ENCODE peak calls at places on chromosome 19, in six cellular contexts. X, J, N, I, B and Q are unnamed samples.

GRCh38 chr19:30406220-30406944 is 34.2 kb downstream of the ZNF536 start:
- DNase-seq in X (no peak), J (peak), N (peak), I (no peak), B (peak), Q (no peak)

GRCh38 chr19:34265221-34265650 is 10.9 kb downstream of the GARRE1 start:
- DNase-seq in X (no peak), J (no peak), N (no peak), I (no peak), B (no peak), Q (no peak)

GRCh38 chr19:40962460-40962961 is 28.6 kb upstream of the CYP2B6 start:
- DNase-seq in X (no peak), J (no peak), N (no peak), I (peak), B (no peak), Q (no peak)

GRCh38 chr19:28425431-28425931 is 787.5 kb downstream of the UQCRFS1 start:
- DNase-seq in X (no peak), J (peak), N (no peak), I (no peak), B (no peak), Q (no peak)

GRCh38 chr19:19111967-19112580 is 26.2 kb downstream of the TMEM161A start:
- DNase-seq in X (no peak), J (no peak), N (no peak), I (no peak), B (no peak), Q (no peak)

GRCh38 chr19:39083983-39084731 is at the start of gene ACP7:
- DNase-seq in X (no peak), J (no peak), N (no peak), I (no peak), B (no peak), Q (no peak)

GRCh38 chr19:6744381-6745288 is 5.2 kb downstream of the TRIP10 start:
- DNase-seq in X (peak), J (peak), N (peak), I (peak), B (peak), Q (no peak)

GRCh38 chr19:13070425-13071140 is 32.1 kb downstream of the LYL1 start:
- DNase-seq in X (no peak), J (no peak), N (no peak), I (no peak), B (no peak), Q (no peak)

GRCh38 chr19:55283548-55284393 is at the start of gene BRSK1:
- DNase-seq in X (peak), J (no peak), N (peak), I (peak), B (peak), Q (no peak)

GRCh38 chr19:17999685-18000479 is 8.1 kb upstream of the ARRDC2 start:
- DNase-seq in X (no peak), J (no peak), N (no peak), I (no peak), B (no peak), Q (no peak)

GRCh38 chr19:34172661-34173144 is 399 bp downstream of the LSM14A start:
- DNase-seq in X (no peak), J (peak), N (no peak), I (no peak), B (peak), Q (no peak)

GRCh38 chr19:35268546-35269424 is at the start of gene USF2:
- DNase-seq in X (peak), J (no peak), N (peak), I (peak), B (peak), Q (peak)

GRCh38 chr19:10270616-10271394 is at the start of gene ICAM1:
- DNase-seq in X (peak), J (peak), N (peak), I (peak), B (peak), Q (peak)

GRCh38 chr19:48836089-48837017 is at the start of gene HSD17B14:
- DNase-seq in X (no peak), J (no peak), N (no peak), I (peak), B (no peak), Q (no peak)

GRCh38 chr19:20472854-20473253 is 92.7 kb downstream of the ZNF737 start:
- DNase-seq in X (no peak), J (no peak), N (no peak), I (no peak), B (peak), Q (no peak)

GRCh38 chr19:48511800-48512503 is at the start of gene LMTK3:
- DNase-seq in X (peak), J (no peak), N (no peak), I (no peak), B (peak), Q (no peak)

GRCh38 chr19:48552406-48553322 is 692 bp downstream of the SULT2B1 start:
- DNase-seq in X (no peak), J (no peak), N (no peak), I (no peak), B (no peak), Q (no peak)

GRCh38 chr19:40575326-40575725 is 1.3 kb upstream of the SHKBP1 start:
- DNase-seq in X (no peak), J (no peak), N (no peak), I (no peak), B (no peak), Q (no peak)

GRCh38 chr19:42343344-42344110 is 18.1 kb downstream of the MEGF8 start:
- DNase-seq in X (no peak), J (no peak), N (no peak), I (no peak), B (no peak), Q (no peak)

GRCh38 chr19:13864513-13865242 is 12.3 kb upstream of the NANOS3 start:
- DNase-seq in X (peak), J (no peak), N (no peak), I (no peak), B (no peak), Q (no peak)

GRCh38 chr19:27635401-27635800 is 1577.5 kb downstream of the UQCRFS1 start:
- DNase-seq in X (no peak), J (peak), N (no peak), I (no peak), B (no peak), Q (no peak)

GRCh38 chr19:6274756-6275155 is 5.0 kb downstream of the MLLT1 start:
- DNase-seq in X (no peak), J (no peak), N (peak), I (no peak), B (no peak), Q (no peak)

GRCh38 chr19:10543420-10544241 is at the start of gene ATG4D:
- DNase-seq in X (peak), J (peak), N (peak), I (peak), B (peak), Q (no peak)

GRCh38 chr19:39470724-39471339 is 9.8 kb upstream of the TIMM50 start:
- DNase-seq in X (no peak), J (no peak), N (no peak), I (no peak), B (no peak), Q (no peak)

GRCh38 chr19:48363500-48363809 is 285 bp downstream of the TMEM143 start:
- DNase-seq in X (no peak), J (no peak), N (no peak), I (no peak), B (no peak), Q (no peak)

GRCh38 chr19:12954150-12954962 is 2.7 kb downstream of the GADD45GIP1 start:
- DNase-seq in X (no peak), J (no peak), N (no peak), I (no peak), B (no peak), Q (no peak)

GRCh38 chr19:19602136-19602712 is 16.3 kb downstream of the PBX4 start:
- DNase-seq in X (no peak), J (no peak), N (no peak), I (no peak), B (no peak), Q (no peak)

GRCh38 chr19:17074628-17075034 is 621 bp downstream of the HAUS8 start:
- DNase-seq in X (peak), J (no peak), N (no peak), I (no peak), B (no peak), Q (no peak)

GRCh38 chr19:41304706-41305483 is 5.1 kb upstream of the CCDC97 start:
- DNase-seq in X (no peak), J (no peak), N (no peak), I (no peak), B (no peak), Q (no peak)

GRCh38 chr19:40614595-40615411 is 13.6 kb downstream of the LTBP4 start:
- DNase-seq in X (no peak), J (no peak), N (peak), I (peak), B (peak), Q (peak)

GRCh38 chr19:10968527-10969081 is 7.8 kb downstream of the SMARCA4 start:
- DNase-seq in X (no peak), J (no peak), N (no peak), I (no peak), B (no peak), Q (no peak)

GRCh38 chr19:7083076-7083956 is 13.8 kb downstream of the ZNF557 start:
- DNase-seq in X (no peak), J (no peak), N (no peak), I (no peak), B (no peak), Q (no peak)

GRCh38 chr19:13428352-13428751 is 77.9 kb downstream of the CACNA1A start:
- DNase-seq in X (no peak), J (no peak), N (no peak), I (no peak), B (no peak), Q (no peak)

GRCh38 chr19:49331616-49332055 is 3.6 kb upstream of the CD37 start:
- DNase-seq in X (no peak), J (no peak), N (no peak), I (no peak), B (peak), Q (peak)

DNA sequence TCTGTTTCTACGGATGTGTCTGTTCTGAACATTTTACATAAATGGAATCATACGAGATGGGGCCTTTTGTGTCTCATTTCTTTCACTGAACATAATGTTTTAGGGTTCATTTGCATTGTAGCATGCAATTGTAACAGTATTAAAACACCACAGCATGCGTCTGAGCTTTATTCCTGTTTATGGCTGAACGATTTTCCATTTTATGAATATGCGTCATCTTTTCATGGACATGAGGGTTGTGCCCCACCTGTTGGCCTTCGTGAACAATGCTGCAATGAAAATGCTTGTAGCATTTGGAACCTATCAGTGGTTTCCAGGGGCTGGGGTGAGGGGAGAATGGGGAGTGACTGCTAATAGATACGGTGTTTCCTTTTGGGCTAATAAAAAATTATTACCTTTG is 5.1 kb downstream of the OR10H1 start:
- DNase-seq in X (no peak), J (no peak), N (no peak), I (peak), B (peak), Q (no peak)
- TF ChIP-seq CTCF in X (no peak), J (no peak), N (peak), I (peak), B (peak), Q (no peak)

GRCh38 chr19:840519-841206 is at the start of gene PRTN3:
- DNase-seq in X (no peak), J (no peak), N (no peak), I (no peak), B (no peak), Q (peak)

GRCh38 chr19:845707-846481 is 5.1 kb downstream of the PRTN3 start:
- DNase-seq in X (no peak), J (no peak), N (no peak), I (no peak), B (no peak), Q (no peak)

GRCh38 chr19:843836-844299 is 3.1 kb downstream of the PRTN3 start:
- DNase-seq in X (no peak), J (no peak), N (peak), I (no peak), B (no peak), Q (no peak)

GRCh38 chr19:844300-844971 is 3.6 kb downstream of the PRTN3 start:
- DNase-seq in X (peak), J (no peak), N (no peak), I (no peak), B (no peak), Q (no peak)

GRCh38 chr19:843180-843835 is 2.5 kb downstream of the PRTN3 start:
- DNase-seq in X (peak), J (peak), N (peak), I (no peak), B (no peak), Q (no peak)
- TF ChIP-seq CTCF in X (no peak), J (no peak), N (no peak), I (no peak), B (no peak), Q (peak)

GRCh38 chr19:31783592-31783991 is 434.4 kb upstream of the TSHZ3 start:
- DNase-seq in X (no peak), J (no peak), N (no peak), I (no peak), B (no peak), Q (no peak)
- TF ChIP-seq CTCF in X (no peak), J (no peak), N (no peak), I (no peak), B (no peak), Q (no peak)

GRCh38 chr19:1785310-1785709 is 26.8 kb downstream of the ATP8B3 start:
- DNase-seq in X (no peak), J (no peak), N (no peak), I (no peak), B (no peak), Q (no peak)
- TF ChIP-seq CTCF in X (no peak), J (no peak), N (no peak), I (no peak), B (no peak), Q (no peak)

GRCh38 chr19:2702170-2703076 is at the start of gene GNG7:
- DNase-seq in X (peak), J (peak), N (peak), I (peak), B (peak), Q (peak)
- TF ChIP-seq CTCF in X (no peak), J (no peak), N (no peak), I (no peak), B (no peak), Q (no peak)

GRCh38 chr19:50724522-50725217 is 1.5 kb downstream of the CLEC11A start:
- DNase-seq in X (peak), J (peak), N (peak), I (peak), B (peak), Q (peak)
- TF ChIP-seq CTCF in X (peak), J (peak), N (peak), I (peak), B (peak), Q (peak)

GRCh38 chr19:287381-287871 is 3.8 kb downstream of the PLPP2 start:
- DNase-seq in X (no peak), J (no peak), N (no peak), I (no peak), B (peak), Q (no peak)

GRCh38 chr19:289651-290538 is 1.3 kb downstream of the PLPP2 start:
- DNase-seq in X (peak), J (no peak), N (no peak), I (no peak), B (peak), Q (no peak)

GRCh38 chr19:290539-291521 is at the start of gene PLPP2:
- DNase-seq in X (peak), J (no peak), N (no peak), I (peak), B (peak), Q (no peak)

GRCh38 chr19:291561-292280 is 518 bp upstream of the PLPP2 start:
- DNase-seq in X (peak), J (no peak), N (no peak), I (no peak), B (no peak), Q (no peak)

DNA sequence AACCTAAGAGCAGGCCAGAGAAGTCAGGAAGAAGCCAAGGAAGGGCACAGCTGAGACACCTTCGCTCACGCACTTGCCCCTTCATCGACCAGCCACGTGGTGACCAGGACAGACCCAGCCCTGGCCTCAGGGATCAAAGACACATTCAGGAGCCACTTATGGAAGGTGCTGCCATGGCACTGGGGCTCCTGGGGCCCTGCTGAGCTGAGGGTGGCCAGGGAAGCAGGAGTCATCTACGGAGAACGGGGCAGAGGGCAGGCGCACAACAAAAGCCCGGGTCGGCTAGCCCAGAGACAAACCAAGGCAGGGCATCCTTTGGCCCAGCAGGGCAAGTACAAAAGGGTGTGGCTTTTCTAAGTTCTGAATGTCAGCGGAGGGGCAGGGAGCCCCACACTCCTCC is 2.3 kb downstream of the PLPP2 start:
- DNase-seq in X (no peak), J (no peak), N (no peak), I (no peak), B (peak), Q (no peak)
- TF ChIP-seq CTCF in X (no peak), J (no peak), N (no peak), I (no peak), B (no peak), Q (no peak)

GRCh38 chr19:4652075-4652474 is 12.8 kb downstream of the TNFAIP8L1 start:
- DNase-seq in X (no peak), J (no peak), N (no peak), I (no peak), B (no peak), Q (no peak)
- TF ChIP-seq CTCF in X (no peak), J (no peak), N (no peak), I (no peak), B (no peak), Q (no peak)

DNA sequence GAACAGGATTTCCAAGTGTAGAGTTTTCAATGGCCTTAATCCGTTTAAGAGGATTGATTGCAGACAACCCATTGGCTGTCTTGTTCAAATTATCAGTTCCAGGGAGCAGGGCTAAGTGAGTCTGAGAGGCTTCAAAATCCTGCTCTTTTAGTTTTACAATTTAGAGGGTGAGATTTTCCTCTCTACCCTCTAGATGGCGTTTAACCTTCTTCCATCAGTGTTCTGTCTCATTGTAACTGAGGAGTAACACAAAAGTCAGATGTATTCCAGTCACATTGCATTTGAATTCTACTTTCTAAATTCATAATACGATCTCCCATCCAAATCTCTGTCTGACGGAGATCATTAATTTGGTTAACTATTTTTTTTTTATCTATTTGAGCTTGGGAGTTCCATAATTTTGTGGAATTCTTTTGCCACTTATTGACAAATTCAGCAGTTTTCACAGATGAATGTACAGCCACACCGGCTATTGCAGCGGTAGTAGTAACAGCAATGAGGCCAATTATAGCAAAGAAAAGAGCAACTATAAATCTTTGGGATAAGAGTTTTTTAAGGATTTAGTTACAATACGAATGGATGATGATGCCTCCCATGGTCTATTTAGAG is 7.8 kb upstream of the C19orf84 start:
- DNase-seq in X (no peak), J (no peak), N (no peak), I (no peak), B (no peak), Q (no peak)
- TF ChIP-seq CTCF in X (peak), J (peak), N (no peak), I (no peak), B (no peak), Q (peak)

GRCh38 chr19:46101293-46101692 is 23.2 kb downstream of the IGFL3 start:
- DNase-seq in X (no peak), J (no peak), N (no peak), I (no peak), B (no peak), Q (no peak)
- TF ChIP-seq CTCF in X (no peak), J (no peak), N (no peak), I (no peak), B (no peak), Q (no peak)